ENCODE peak calls at places on chromosomes 3 and 15, in ten cellular contexts. One of them, this sample, is unnamed.

GRCh38 chr15:32873292-32874114 is 155.7 kb downstream of the GREM1 start:
- DNase-seq in GM03348: no peak
- DNase-seq in Kasumi-1: no peak
- DNase-seq in stimulated activated effector memory CD8-positive, alpha-beta T cell treated with anti-CD3 and anti-CD28 coated beads, Interleukin-12 subunit alpha, Interleukin-12 subunit beta, amount 100 ng/mL, for 72 hours: no peak
- DNase-seq in non-pigmented ciliary epithelial cell: no peak
- DNase-seq in skeletal muscle cell: no peak
- DNase-seq in CD4-positive, alpha-beta T cell: no peak
- DNase-seq in COLO829: no peak
- DNase-seq in brain microvascular endothelial cell: no peak
- DNase-seq in colonic mucosa: no peak
- DNase-seq in this sample: no peak

GRCh38 chr15:31345606-31346366 is 19.2 kb downstream of the KLF13 start:
- DNase-seq in GM03348: no peak
- DNase-seq in Kasumi-1: no peak
- DNase-seq in stimulated activated effector memory CD8-positive, alpha-beta T cell treated with anti-CD3 and anti-CD28 coated beads, Interleukin-12 subunit alpha, Interleukin-12 subunit beta, amount 100 ng/mL, for 72 hours: no peak
- DNase-seq in non-pigmented ciliary epithelial cell: no peak
- DNase-seq in skeletal muscle cell: no peak
- DNase-seq in CD4-positive, alpha-beta T cell: no peak
- DNase-seq in COLO829: no peak
- DNase-seq in brain microvascular endothelial cell: no peak
- DNase-seq in colonic mucosa: no peak
- DNase-seq in this sample: no peak

GRCh38 chr3:184360834-184361531 is 422 bp downstream of the CLCN2 start:
- DNase-seq in GM03348: no peak
- DNase-seq in Kasumi-1: no peak
- DNase-seq in stimulated activated effector memory CD8-positive, alpha-beta T cell treated with anti-CD3 and anti-CD28 coated beads, Interleukin-12 subunit alpha, Interleukin-12 subunit beta, amount 100 ng/mL, for 72 hours: no peak
- DNase-seq in non-pigmented ciliary epithelial cell: no peak
- DNase-seq in skeletal muscle cell: no peak
- DNase-seq in CD4-positive, alpha-beta T cell: no peak
- DNase-seq in COLO829: no peak
- DNase-seq in brain microvascular endothelial cell: no peak
- DNase-seq in colonic mucosa: no peak
- DNase-seq in this sample: peak

GRCh38 chr3:127307431-127307830 is 19.6 kb upstream of the PRR20G start:
- DNase-seq in GM03348: no peak
- DNase-seq in Kasumi-1: no peak
- DNase-seq in stimulated activated effector memory CD8-positive, alpha-beta T cell treated with anti-CD3 and anti-CD28 coated beads, Interleukin-12 subunit alpha, Interleukin-12 subunit beta, amount 100 ng/mL, for 72 hours: no peak
- DNase-seq in non-pigmented ciliary epithelial cell: no peak
- DNase-seq in skeletal muscle cell: no peak
- DNase-seq in CD4-positive, alpha-beta T cell: no peak
- DNase-seq in COLO829: no peak
- DNase-seq in brain microvascular endothelial cell: no peak
- DNase-seq in colonic mucosa: no peak
- DNase-seq in this sample: no peak

GRCh38 chr15:52440414-52440813 is 88.3 kb downstream of the MYO5A start:
- DNase-seq in GM03348: no peak
- DNase-seq in Kasumi-1: no peak
- DNase-seq in stimulated activated effector memory CD8-positive, alpha-beta T cell treated with anti-CD3 and anti-CD28 coated beads, Interleukin-12 subunit alpha, Interleukin-12 subunit beta, amount 100 ng/mL, for 72 hours: no peak
- DNase-seq in non-pigmented ciliary epithelial cell: no peak
- DNase-seq in skeletal muscle cell: peak
- DNase-seq in CD4-positive, alpha-beta T cell: peak
- DNase-seq in COLO829: no peak
- DNase-seq in brain microvascular endothelial cell: peak
- DNase-seq in colonic mucosa: no peak
- DNase-seq in this sample: no peak

GRCh38 chr3:37862219-37862711 is 585 bp downstream of the CTDSPL start:
- DNase-seq in GM03348: peak
- DNase-seq in Kasumi-1: peak
- DNase-seq in stimulated activated effector memory CD8-positive, alpha-beta T cell treated with anti-CD3 and anti-CD28 coated beads, Interleukin-12 subunit alpha, Interleukin-12 subunit beta, amount 100 ng/mL, for 72 hours: no peak
- DNase-seq in non-pigmented ciliary epithelial cell: no peak
- DNase-seq in skeletal muscle cell: no peak
- DNase-seq in CD4-positive, alpha-beta T cell: no peak
- DNase-seq in COLO829: no peak
- DNase-seq in brain microvascular endothelial cell: peak
- DNase-seq in colonic mucosa: peak
- DNase-seq in this sample: peak

GRCh38 chr3:12139111-12139511 is 19.6 kb downstream of the TIMP4 start:
- DNase-seq in GM03348: peak
- DNase-seq in Kasumi-1: peak
- DNase-seq in stimulated activated effector memory CD8-positive, alpha-beta T cell treated with anti-CD3 and anti-CD28 coated beads, Interleukin-12 subunit alpha, Interleukin-12 subunit beta, amount 100 ng/mL, for 72 hours: no peak
- DNase-seq in non-pigmented ciliary epithelial cell: peak
- DNase-seq in skeletal muscle cell: no peak
- DNase-seq in CD4-positive, alpha-beta T cell: no peak
- DNase-seq in COLO829: peak
- DNase-seq in brain microvascular endothelial cell: peak
- DNase-seq in colonic mucosa: no peak
- DNase-seq in this sample: no peak

GRCh38 chr3:104291437-104291851 is 1075.3 kb upstream of the ALCAM start:
- DNase-seq in GM03348: peak
- DNase-seq in Kasumi-1: peak
- DNase-seq in stimulated activated effector memory CD8-positive, alpha-beta T cell treated with anti-CD3 and anti-CD28 coated beads, Interleukin-12 subunit alpha, Interleukin-12 subunit beta, amount 100 ng/mL, for 72 hours: no peak
- DNase-seq in non-pigmented ciliary epithelial cell: no peak
- DNase-seq in skeletal muscle cell: no peak
- DNase-seq in CD4-positive, alpha-beta T cell: no peak
- DNase-seq in COLO829: peak
- DNase-seq in brain microvascular endothelial cell: no peak
- DNase-seq in colonic mucosa: no peak
- DNase-seq in this sample: no peak

GRCh38 chr3:101675709-101676218 is 1.2 kb downstream of the ZBTB11 start:
- DNase-seq in GM03348: no peak
- DNase-seq in Kasumi-1: no peak
- DNase-seq in stimulated activated effector memory CD8-positive, alpha-beta T cell treated with anti-CD3 and anti-CD28 coated beads, Interleukin-12 subunit alpha, Interleukin-12 subunit beta, amount 100 ng/mL, for 72 hours: no peak
- DNase-seq in non-pigmented ciliary epithelial cell: no peak
- DNase-seq in skeletal muscle cell: no peak
- DNase-seq in CD4-positive, alpha-beta T cell: no peak
- DNase-seq in COLO829: no peak
- DNase-seq in brain microvascular endothelial cell: no peak
- DNase-seq in colonic mucosa: peak
- DNase-seq in this sample: no peak

GRCh38 chr3:197465197-197465995 is 90.4 kb downstream of the BDH1 start:
- DNase-seq in GM03348: no peak
- DNase-seq in Kasumi-1: no peak
- DNase-seq in stimulated activated effector memory CD8-positive, alpha-beta T cell treated with anti-CD3 and anti-CD28 coated beads, Interleukin-12 subunit alpha, Interleukin-12 subunit beta, amount 100 ng/mL, for 72 hours: no peak
- DNase-seq in non-pigmented ciliary epithelial cell: no peak
- DNase-seq in skeletal muscle cell: no peak
- DNase-seq in CD4-positive, alpha-beta T cell: no peak
- DNase-seq in COLO829: no peak
- DNase-seq in brain microvascular endothelial cell: no peak
- DNase-seq in colonic mucosa: no peak
- DNase-seq in this sample: no peak

GRCh38 chr3:150495563-150496168 is 50.6 kb downstream of the SERP1 start:
- DNase-seq in GM03348: peak
- DNase-seq in Kasumi-1: peak
- DNase-seq in stimulated activated effector memory CD8-positive, alpha-beta T cell treated with anti-CD3 and anti-CD28 coated beads, Interleukin-12 subunit alpha, Interleukin-12 subunit beta, amount 100 ng/mL, for 72 hours: no peak
- DNase-seq in non-pigmented ciliary epithelial cell: peak
- DNase-seq in skeletal muscle cell: peak
- DNase-seq in CD4-positive, alpha-beta T cell: no peak
- DNase-seq in COLO829: peak
- DNase-seq in brain microvascular endothelial cell: peak
- DNase-seq in colonic mucosa: peak
- DNase-seq in this sample: no peak

GRCh38 chr15:63041982-63042878 is at the start of gene TPM1:
- DNase-seq in GM03348: peak
- DNase-seq in Kasumi-1: no peak
- DNase-seq in stimulated activated effector memory CD8-positive, alpha-beta T cell treated with anti-CD3 and anti-CD28 coated beads, Interleukin-12 subunit alpha, Interleukin-12 subunit beta, amount 100 ng/mL, for 72 hours: peak
- DNase-seq in non-pigmented ciliary epithelial cell: peak
- DNase-seq in skeletal muscle cell: no peak
- DNase-seq in CD4-positive, alpha-beta T cell: no peak
- DNase-seq in COLO829: no peak
- DNase-seq in brain microvascular endothelial cell: peak
- DNase-seq in colonic mucosa: peak
- DNase-seq in this sample: peak

GRCh38 chr3:144683065-144683464 is 711.4 kb downstream of the DIPK2A start:
- DNase-seq in GM03348: no peak
- DNase-seq in Kasumi-1: no peak
- DNase-seq in stimulated activated effector memory CD8-positive, alpha-beta T cell treated with anti-CD3 and anti-CD28 coated beads, Interleukin-12 subunit alpha, Interleukin-12 subunit beta, amount 100 ng/mL, for 72 hours: no peak
- DNase-seq in non-pigmented ciliary epithelial cell: no peak
- DNase-seq in skeletal muscle cell: no peak
- DNase-seq in CD4-positive, alpha-beta T cell: no peak
- DNase-seq in COLO829: no peak
- DNase-seq in brain microvascular endothelial cell: no peak
- DNase-seq in colonic mucosa: no peak
- DNase-seq in this sample: no peak

GRCh38 chr3:112604536-112604935 is 36.4 kb downstream of the CCDC80 start:
- DNase-seq in GM03348: peak
- DNase-seq in Kasumi-1: peak
- DNase-seq in stimulated activated effector memory CD8-positive, alpha-beta T cell treated with anti-CD3 and anti-CD28 coated beads, Interleukin-12 subunit alpha, Interleukin-12 subunit beta, amount 100 ng/mL, for 72 hours: no peak
- DNase-seq in non-pigmented ciliary epithelial cell: peak
- DNase-seq in skeletal muscle cell: peak
- DNase-seq in CD4-positive, alpha-beta T cell: no peak
- DNase-seq in COLO829: no peak
- DNase-seq in brain microvascular endothelial cell: peak
- DNase-seq in colonic mucosa: no peak
- DNase-seq in this sample: no peak

GRCh38 chr3:174125267-174125844 is 727.8 kb downstream of the NLGN1 start:
- DNase-seq in GM03348: peak
- DNase-seq in Kasumi-1: peak
- DNase-seq in stimulated activated effector memory CD8-positive, alpha-beta T cell treated with anti-CD3 and anti-CD28 coated beads, Interleukin-12 subunit alpha, Interleukin-12 subunit beta, amount 100 ng/mL, for 72 hours: no peak
- DNase-seq in non-pigmented ciliary epithelial cell: peak
- DNase-seq in skeletal muscle cell: peak
- DNase-seq in CD4-positive, alpha-beta T cell: no peak
- DNase-seq in COLO829: peak
- DNase-seq in brain microvascular endothelial cell: peak
- DNase-seq in colonic mucosa: no peak
- DNase-seq in this sample: no peak

GRCh38 chr3:171753665-171754408 is 56.4 kb downstream of the PLD1 start:
- DNase-seq in GM03348: peak
- DNase-seq in Kasumi-1: no peak
- DNase-seq in stimulated activated effector memory CD8-positive, alpha-beta T cell treated with anti-CD3 and anti-CD28 coated beads, Interleukin-12 subunit alpha, Interleukin-12 subunit beta, amount 100 ng/mL, for 72 hours: no peak
- DNase-seq in non-pigmented ciliary epithelial cell: peak
- DNase-seq in skeletal muscle cell: peak
- DNase-seq in CD4-positive, alpha-beta T cell: no peak
- DNase-seq in COLO829: no peak
- DNase-seq in brain microvascular endothelial cell: peak
- DNase-seq in colonic mucosa: no peak
- DNase-seq in this sample: no peak

GRCh38 chr3:11658180-11658579 is 14.5 kb upstream of the VGLL4 start:
- DNase-seq in GM03348: no peak
- DNase-seq in Kasumi-1: no peak
- DNase-seq in stimulated activated effector memory CD8-positive, alpha-beta T cell treated with anti-CD3 and anti-CD28 coated beads, Interleukin-12 subunit alpha, Interleukin-12 subunit beta, amount 100 ng/mL, for 72 hours: no peak
- DNase-seq in non-pigmented ciliary epithelial cell: no peak
- DNase-seq in skeletal muscle cell: no peak
- DNase-seq in CD4-positive, alpha-beta T cell: no peak
- DNase-seq in COLO829: no peak
- DNase-seq in brain microvascular endothelial cell: no peak
- DNase-seq in colonic mucosa: no peak
- DNase-seq in this sample: no peak

GRCh38 chr15:90063733-90064247 is 38.5 kb downstream of the IDH2 start:
- DNase-seq in GM03348: no peak
- DNase-seq in Kasumi-1: peak
- DNase-seq in stimulated activated effector memory CD8-positive, alpha-beta T cell treated with anti-CD3 and anti-CD28 coated beads, Interleukin-12 subunit alpha, Interleukin-12 subunit beta, amount 100 ng/mL, for 72 hours: no peak
- DNase-seq in non-pigmented ciliary epithelial cell: no peak
- DNase-seq in skeletal muscle cell: no peak
- DNase-seq in CD4-positive, alpha-beta T cell: no peak
- DNase-seq in COLO829: no peak
- DNase-seq in brain microvascular endothelial cell: no peak
- DNase-seq in colonic mucosa: no peak
- DNase-seq in this sample: no peak

GRCh38 chr3:100972867-100973266 is 20.4 kb downstream of the ABI3BP start:
- DNase-seq in GM03348: no peak
- DNase-seq in Kasumi-1: no peak
- DNase-seq in stimulated activated effector memory CD8-positive, alpha-beta T cell treated with anti-CD3 and anti-CD28 coated beads, Interleukin-12 subunit alpha, Interleukin-12 subunit beta, amount 100 ng/mL, for 72 hours: no peak
- DNase-seq in non-pigmented ciliary epithelial cell: no peak
- DNase-seq in skeletal muscle cell: no peak
- DNase-seq in CD4-positive, alpha-beta T cell: no peak
- DNase-seq in COLO829: no peak
- DNase-seq in brain microvascular endothelial cell: no peak
- DNase-seq in colonic mucosa: no peak
- DNase-seq in this sample: no peak

GRCh38 chr3:172454180-172454579 is 5.9 kb upstream of the GHSR start:
- DNase-seq in GM03348: no peak
- DNase-seq in Kasumi-1: no peak
- DNase-seq in stimulated activated effector memory CD8-positive, alpha-beta T cell treated with anti-CD3 and anti-CD28 coated beads, Interleukin-12 subunit alpha, Interleukin-12 subunit beta, amount 100 ng/mL, for 72 hours: no peak
- DNase-seq in non-pigmented ciliary epithelial cell: no peak
- DNase-seq in skeletal muscle cell: no peak
- DNase-seq in CD4-positive, alpha-beta T cell: no peak
- DNase-seq in COLO829: no peak
- DNase-seq in brain microvascular endothelial cell: no peak
- DNase-seq in colonic mucosa: no peak
- DNase-seq in this sample: no peak

GRCh38 chr15:61992518-61992917 is 67.7 kb downstream of the VPS13C start:
- DNase-seq in GM03348: no peak
- DNase-seq in Kasumi-1: no peak
- DNase-seq in stimulated activated effector memory CD8-positive, alpha-beta T cell treated with anti-CD3 and anti-CD28 coated beads, Interleukin-12 subunit alpha, Interleukin-12 subunit beta, amount 100 ng/mL, for 72 hours: no peak
- DNase-seq in non-pigmented ciliary epithelial cell: no peak
- DNase-seq in skeletal muscle cell: no peak
- DNase-seq in CD4-positive, alpha-beta T cell: no peak
- DNase-seq in COLO829: no peak
- DNase-seq in brain microvascular endothelial cell: no peak
- DNase-seq in colonic mucosa: no peak
- DNase-seq in this sample: no peak

GRCh38 chr3:41200669-41201021 is 1.3 kb downstream of the CTNNB1 start:
- DNase-seq in GM03348: peak
- DNase-seq in Kasumi-1: peak
- DNase-seq in stimulated activated effector memory CD8-positive, alpha-beta T cell treated with anti-CD3 and anti-CD28 coated beads, Interleukin-12 subunit alpha, Interleukin-12 subunit beta, amount 100 ng/mL, for 72 hours: no peak
- DNase-seq in non-pigmented ciliary epithelial cell: no peak
- DNase-seq in skeletal muscle cell: peak
- DNase-seq in CD4-positive, alpha-beta T cell: no peak
- DNase-seq in COLO829: peak
- DNase-seq in brain microvascular endothelial cell: peak
- DNase-seq in colonic mucosa: peak
- DNase-seq in this sample: no peak

GRCh38 chr3:123869165-123869564 is 15.0 kb downstream of the MYLK start:
- DNase-seq in GM03348: no peak
- DNase-seq in Kasumi-1: no peak
- DNase-seq in stimulated activated effector memory CD8-positive, alpha-beta T cell treated with anti-CD3 and anti-CD28 coated beads, Interleukin-12 subunit alpha, Interleukin-12 subunit beta, amount 100 ng/mL, for 72 hours: no peak
- DNase-seq in non-pigmented ciliary epithelial cell: no peak
- DNase-seq in skeletal muscle cell: no peak
- DNase-seq in CD4-positive, alpha-beta T cell: no peak
- DNase-seq in COLO829: no peak
- DNase-seq in brain microvascular endothelial cell: no peak
- DNase-seq in colonic mucosa: no peak
- DNase-seq in this sample: no peak

GRCh38 chr15:62517541-62517940 is 352.5 kb upstream of the C2CD4B start:
- DNase-seq in GM03348: no peak
- DNase-seq in Kasumi-1: no peak
- DNase-seq in stimulated activated effector memory CD8-positive, alpha-beta T cell treated with anti-CD3 and anti-CD28 coated beads, Interleukin-12 subunit alpha, Interleukin-12 subunit beta, amount 100 ng/mL, for 72 hours: no peak
- DNase-seq in non-pigmented ciliary epithelial cell: no peak
- DNase-seq in skeletal muscle cell: no peak
- DNase-seq in CD4-positive, alpha-beta T cell: no peak
- DNase-seq in COLO829: no peak
- DNase-seq in brain microvascular endothelial cell: no peak
- DNase-seq in colonic mucosa: no peak
- DNase-seq in this sample: no peak

GRCh38 chr3:100525753-100526612 is 33.6 kb downstream of the TMEM45A start:
- DNase-seq in GM03348: peak
- DNase-seq in Kasumi-1: no peak
- DNase-seq in stimulated activated effector memory CD8-positive, alpha-beta T cell treated with anti-CD3 and anti-CD28 coated beads, Interleukin-12 subunit alpha, Interleukin-12 subunit beta, amount 100 ng/mL, for 72 hours: no peak
- DNase-seq in non-pigmented ciliary epithelial cell: peak
- DNase-seq in skeletal muscle cell: peak
- DNase-seq in CD4-positive, alpha-beta T cell: no peak
- DNase-seq in COLO829: peak
- DNase-seq in brain microvascular endothelial cell: peak
- DNase-seq in colonic mucosa: no peak
- DNase-seq in this sample: no peak

GRCh38 chr15:72284781-72285180 is 12.4 kb upstream of the PARP6 start:
- DNase-seq in GM03348: no peak
- DNase-seq in Kasumi-1: no peak
- DNase-seq in stimulated activated effector memory CD8-positive, alpha-beta T cell treated with anti-CD3 and anti-CD28 coated beads, Interleukin-12 subunit alpha, Interleukin-12 subunit beta, amount 100 ng/mL, for 72 hours: no peak
- DNase-seq in non-pigmented ciliary epithelial cell: no peak
- DNase-seq in skeletal muscle cell: no peak
- DNase-seq in CD4-positive, alpha-beta T cell: no peak
- DNase-seq in COLO829: no peak
- DNase-seq in brain microvascular endothelial cell: no peak
- DNase-seq in colonic mucosa: no peak
- DNase-seq in this sample: no peak

GRCh38 chr15:75123395-75123794 is 78.3 kb upstream of the C15orf39 start:
- DNase-seq in GM03348: peak
- DNase-seq in Kasumi-1: no peak
- DNase-seq in stimulated activated effector memory CD8-positive, alpha-beta T cell treated with anti-CD3 and anti-CD28 coated beads, Interleukin-12 subunit alpha, Interleukin-12 subunit beta, amount 100 ng/mL, for 72 hours: no peak
- DNase-seq in non-pigmented ciliary epithelial cell: no peak
- DNase-seq in skeletal muscle cell: no peak
- DNase-seq in CD4-positive, alpha-beta T cell: no peak
- DNase-seq in COLO829: peak
- DNase-seq in brain microvascular endothelial cell: peak
- DNase-seq in colonic mucosa: no peak
- DNase-seq in this sample: no peak

GRCh38 chr15:69757186-69757585 is 304.6 kb downstream of the RPLP1 start:
- DNase-seq in GM03348: no peak
- DNase-seq in Kasumi-1: no peak
- DNase-seq in stimulated activated effector memory CD8-positive, alpha-beta T cell treated with anti-CD3 and anti-CD28 coated beads, Interleukin-12 subunit alpha, Interleukin-12 subunit beta, amount 100 ng/mL, for 72 hours: peak
- DNase-seq in non-pigmented ciliary epithelial cell: no peak
- DNase-seq in skeletal muscle cell: no peak
- DNase-seq in CD4-positive, alpha-beta T cell: peak
- DNase-seq in COLO829: no peak
- DNase-seq in brain microvascular endothelial cell: no peak
- DNase-seq in colonic mucosa: no peak
- DNase-seq in this sample: no peak